ENCODE peak calls at places on chromosomes 11 and 22, in five cellular contexts. One of them, this sample, is unnamed.

GRCh38 chr11:65796726-65797601 is 10.1 kb downstream of the OVOL1 start:
- DNase-seq in AG04450: no peak
- DNase-seq in heart right ventricle: no peak
- DNase-seq in lower lobe of right lung: no peak
- DNase-seq in mucosa of descending colon: no peak
- DNase-seq in this sample: no peak

GRCh38 chr11:35641206-35641885 is 21.2 kb upstream of the TRIM44 start:
- DNase-seq in AG04450: no peak
- DNase-seq in heart right ventricle: no peak
- DNase-seq in mucosa of descending colon: no peak
- DNase-seq in lower lobe of right lung: no peak
- DNase-seq in this sample: no peak

GRCh38 chr11:85595285-85595884 is 31.8 kb downstream of the DLG2 start:
- DNase-seq in lower lobe of right lung: no peak
- DNase-seq in heart right ventricle: no peak
- DNase-seq in mucosa of descending colon: no peak
- DNase-seq in AG04450: peak; percentile 8
- DNase-seq in this sample: no peak

GRCh38 chr11:92972248-92972647 is 2.8 kb downstream of the MTNR1B start:
- DNase-seq in lower lobe of right lung: no peak
- DNase-seq in mucosa of descending colon: no peak
- DNase-seq in AG04450: no peak
- DNase-seq in heart right ventricle: no peak
- DNase-seq in this sample: no peak

GRCh38 chr11:74268451-74268850 is 43.0 kb downstream of the P4HA3 start:
- DNase-seq in AG04450: no peak
- DNase-seq in lower lobe of right lung: no peak
- DNase-seq in mucosa of descending colon: no peak
- DNase-seq in heart right ventricle: no peak
- DNase-seq in this sample: no peak

GRCh38 chr22:20036119-20036518 is 15.2 kb downstream of the TANGO2 start:
- DNase-seq in AG04450: no peak
- DNase-seq in heart right ventricle: no peak
- DNase-seq in lower lobe of right lung: no peak
- DNase-seq in mucosa of descending colon: no peak
- DNase-seq in this sample: no peak

GRCh38 chr11:131331546-131331945 is 38.9 kb upstream of the NTM start:
- DNase-seq in AG04450: no peak
- DNase-seq in lower lobe of right lung: no peak
- DNase-seq in mucosa of descending colon: no peak
- DNase-seq in heart right ventricle: no peak
- DNase-seq in this sample: no peak

GRCh38 chr22:43273902-43274484 is 69.2 kb downstream of the SCUBE1 start:
- DNase-seq in lower lobe of right lung: no peak
- DNase-seq in mucosa of descending colon: no peak
- DNase-seq in AG04450: no peak
- DNase-seq in heart right ventricle: no peak
- DNase-seq in this sample: no peak

GRCh38 chr11:36509265-36509664 is 807 bp downstream of the TRAF6 start:
- DNase-seq in heart right ventricle: no peak
- DNase-seq in lower lobe of right lung: no peak
- DNase-seq in mucosa of descending colon: no peak
- DNase-seq in AG04450: no peak
- DNase-seq in this sample: no peak

GRCh38 chr11:30683176-30683575 is 97.0 kb upstream of the MPPED2 start:
- DNase-seq in heart right ventricle: no peak
- DNase-seq in mucosa of descending colon: no peak
- DNase-seq in lower lobe of right lung: no peak
- DNase-seq in AG04450: no peak
- DNase-seq in this sample: no peak

GRCh38 chr11:92628401-92629292 is 340.8 kb upstream of the MTNR1B start:
- DNase-seq in lower lobe of right lung: no peak
- DNase-seq in mucosa of descending colon: no peak
- DNase-seq in AG04450: no peak
- DNase-seq in heart right ventricle: no peak
- DNase-seq in this sample: no peak

GRCh38 chr11:61691378-61692156 is 11.4 kb downstream of the DAGLA start:
- DNase-seq in AG04450: no peak
- DNase-seq in mucosa of descending colon: peak; percentile 61
- DNase-seq in lower lobe of right lung: no peak
- DNase-seq in heart right ventricle: no peak
- DNase-seq in this sample: no peak

GRCh38 chr22:16960220-16960883 is 47.7 kb downstream of the GAB4 start:
- DNase-seq in lower lobe of right lung: no peak
- DNase-seq in mucosa of descending colon: no peak
- DNase-seq in AG04450: no peak
- DNase-seq in heart right ventricle: no peak
- DNase-seq in this sample: no peak

GRCh38 chr22:39593061-39593930 is 22.7 kb downstream of the CACNA1I start:
- DNase-seq in lower lobe of right lung: no peak
- DNase-seq in mucosa of descending colon: no peak
- DNase-seq in AG04450: no peak
- DNase-seq in heart right ventricle: no peak
- DNase-seq in this sample: peak; percentile 47

GRCh38 chr11:10486161-10486840 is 31.2 kb downstream of the AMPD3 start:
- DNase-seq in heart right ventricle: no peak
- DNase-seq in lower lobe of right lung: no peak
- DNase-seq in mucosa of descending colon: no peak
- DNase-seq in AG04450: no peak
- DNase-seq in this sample: no peak

GRCh38 chr22:49514656-49515055 is 313.0 kb downstream of the BRD1 start:
- DNase-seq in heart right ventricle: no peak
- DNase-seq in lower lobe of right lung: no peak
- DNase-seq in AG04450: no peak
- DNase-seq in mucosa of descending colon: no peak
- DNase-seq in this sample: no peak

GRCh38 chr11:45333506-45333971 is 47.4 kb upstream of the SYT13 start:
- DNase-seq in AG04450: no peak
- DNase-seq in mucosa of descending colon: peak; percentile 33
- DNase-seq in lower lobe of right lung: no peak
- DNase-seq in heart right ventricle: peak; percentile 55
- DNase-seq in this sample: peak; percentile 54

GRCh38 chr22:35275580-35275979 is 18.3 kb downstream of the HMGXB4 start:
- DNase-seq in lower lobe of right lung: no peak
- DNase-seq in heart right ventricle: no peak
- DNase-seq in mucosa of descending colon: no peak
- DNase-seq in AG04450: no peak
- DNase-seq in this sample: no peak

DNA sequence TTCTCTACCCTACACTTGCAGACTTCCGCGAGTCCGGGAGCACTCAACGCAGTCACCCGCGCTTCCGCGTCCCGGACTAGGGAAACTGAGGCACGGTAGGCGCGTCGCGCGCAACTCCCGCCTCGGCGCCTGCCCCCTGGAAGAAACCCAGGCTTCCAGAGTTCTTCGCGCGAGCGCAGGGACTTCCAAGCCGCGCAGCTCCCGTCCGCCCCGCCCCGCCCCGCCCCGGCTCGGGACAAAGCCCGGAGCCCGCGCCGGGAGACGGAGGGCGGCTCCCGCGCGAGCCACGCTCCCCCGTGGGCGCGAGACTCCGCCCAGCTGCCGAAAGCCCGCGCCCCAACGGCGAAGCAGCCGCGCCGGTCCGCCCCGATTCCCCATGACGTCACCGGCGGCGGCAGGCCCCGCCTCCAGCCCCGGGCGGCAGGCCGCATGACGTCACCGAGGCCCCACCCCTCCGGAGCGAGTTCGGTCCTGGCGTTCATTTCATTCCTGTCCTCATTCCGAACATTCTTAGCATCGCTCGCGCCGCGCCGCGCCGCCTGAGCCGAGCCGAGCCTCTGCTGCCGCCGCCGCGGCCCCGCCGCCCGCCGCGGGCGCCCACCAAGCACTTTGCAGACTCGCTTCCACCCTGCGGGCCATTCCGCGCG is at the start of gene TEAD1:
- DNase-seq in lower lobe of right lung: peak; percentile 94
- DNase-seq in mucosa of descending colon: peak; percentile 99
- DNase-seq in AG04450: peak; percentile 93
- DNase-seq in heart right ventricle: peak; percentile 98
- DNase-seq in this sample: peak; percentile 99
- TF ChIP-seq CTCF in lower lobe of right lung: no peak
- TF ChIP-seq CTCF in mucosa of descending colon: no peak
- TF ChIP-seq CTCF in AG04450: no peak
- TF ChIP-seq CTCF in heart right ventricle: no peak
- TF ChIP-seq CTCF in this sample: peak; percentile 25

GRCh38 chr11:127073621-127074020 is 73.1 kb upstream of the KIRREL3 start:
- DNase-seq in mucosa of descending colon: no peak
- DNase-seq in heart right ventricle: no peak
- DNase-seq in lower lobe of right lung: no peak
- DNase-seq in AG04450: no peak
- DNase-seq in this sample: no peak

GRCh38 chr11:127070808-127071207 is 70.2 kb upstream of the KIRREL3 start:
- DNase-seq in heart right ventricle: no peak
- DNase-seq in AG04450: no peak
- DNase-seq in mucosa of descending colon: no peak
- DNase-seq in lower lobe of right lung: no peak
- DNase-seq in this sample: no peak

GRCh38 chr11:127071606-127072005 is 71.0 kb upstream of the KIRREL3 start:
- DNase-seq in lower lobe of right lung: no peak
- DNase-seq in mucosa of descending colon: no peak
- DNase-seq in heart right ventricle: no peak
- DNase-seq in AG04450: no peak
- DNase-seq in this sample: no peak

DNA sequence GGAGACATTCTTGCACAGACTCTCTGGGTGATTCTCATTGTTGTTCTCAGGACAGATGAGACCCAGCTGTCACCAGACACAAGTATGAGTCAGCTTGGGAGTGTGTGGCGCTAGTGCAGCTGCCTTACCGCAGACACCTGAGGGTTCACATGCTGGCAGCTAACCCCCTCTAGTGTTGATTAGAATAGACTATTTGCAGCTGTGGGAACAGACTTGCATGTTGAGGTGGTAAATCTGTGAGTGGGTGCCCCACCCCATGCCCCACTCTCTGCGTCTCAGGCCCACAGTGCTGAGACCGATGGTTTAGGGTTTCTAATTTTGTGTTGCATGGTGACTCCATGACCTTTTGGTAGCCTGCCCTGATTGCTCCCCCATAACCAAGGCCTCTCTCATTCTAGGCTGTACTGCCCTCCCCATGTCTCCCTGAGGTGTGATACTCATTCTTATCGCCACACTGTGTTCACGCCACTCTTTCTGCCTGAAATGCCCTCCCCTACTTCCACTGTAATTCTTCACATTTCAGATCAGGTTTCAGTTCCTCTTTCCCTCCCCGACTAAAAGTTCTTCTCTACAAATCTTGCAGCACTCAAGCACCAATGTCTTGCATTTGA is 73.7 kb upstream of the KIRREL3 start:
- DNase-seq in AG04450: peak; percentile 26
- DNase-seq in heart right ventricle: no peak
- DNase-seq in mucosa of descending colon: peak; percentile 43
- DNase-seq in lower lobe of right lung: no peak
- DNase-seq in this sample: no peak
- TF ChIP-seq CTCF in AG04450: peak; percentile 48
- TF ChIP-seq CTCF in heart right ventricle: peak; percentile 9
- TF ChIP-seq CTCF in mucosa of descending colon: no peak
- TF ChIP-seq CTCF in lower lobe of right lung: no peak
- TF ChIP-seq CTCF in this sample: no peak

DNA sequence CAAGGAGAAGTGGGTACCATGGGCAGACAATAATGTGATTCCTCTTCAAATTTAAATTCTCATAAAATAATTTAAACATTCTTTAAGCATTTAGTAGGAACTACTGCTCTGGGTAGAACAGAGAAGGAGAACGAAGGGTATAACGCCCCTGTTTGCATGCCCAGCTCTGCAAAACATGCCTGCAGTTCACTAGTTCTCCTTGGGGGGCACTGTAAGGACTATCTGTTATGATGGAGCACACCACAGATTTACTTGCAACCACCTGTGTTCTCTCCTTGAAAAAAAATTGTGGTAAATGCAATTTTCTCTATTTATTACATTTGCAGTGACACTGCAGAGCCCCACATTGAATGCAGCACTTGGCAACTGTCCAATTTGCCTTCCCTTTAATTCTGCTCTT is 100.3 kb downstream of the GUCY1A2 start:
- DNase-seq in AG04450: no peak
- DNase-seq in heart right ventricle: no peak
- DNase-seq in lower lobe of right lung: no peak
- DNase-seq in mucosa of descending colon: no peak
- DNase-seq in this sample: no peak
- TF ChIP-seq CTCF in AG04450: peak; percentile 58
- TF ChIP-seq CTCF in heart right ventricle: peak; percentile 31
- TF ChIP-seq CTCF in lower lobe of right lung: no peak
- TF ChIP-seq CTCF in mucosa of descending colon: no peak
- TF ChIP-seq CTCF in this sample: no peak

DNA sequence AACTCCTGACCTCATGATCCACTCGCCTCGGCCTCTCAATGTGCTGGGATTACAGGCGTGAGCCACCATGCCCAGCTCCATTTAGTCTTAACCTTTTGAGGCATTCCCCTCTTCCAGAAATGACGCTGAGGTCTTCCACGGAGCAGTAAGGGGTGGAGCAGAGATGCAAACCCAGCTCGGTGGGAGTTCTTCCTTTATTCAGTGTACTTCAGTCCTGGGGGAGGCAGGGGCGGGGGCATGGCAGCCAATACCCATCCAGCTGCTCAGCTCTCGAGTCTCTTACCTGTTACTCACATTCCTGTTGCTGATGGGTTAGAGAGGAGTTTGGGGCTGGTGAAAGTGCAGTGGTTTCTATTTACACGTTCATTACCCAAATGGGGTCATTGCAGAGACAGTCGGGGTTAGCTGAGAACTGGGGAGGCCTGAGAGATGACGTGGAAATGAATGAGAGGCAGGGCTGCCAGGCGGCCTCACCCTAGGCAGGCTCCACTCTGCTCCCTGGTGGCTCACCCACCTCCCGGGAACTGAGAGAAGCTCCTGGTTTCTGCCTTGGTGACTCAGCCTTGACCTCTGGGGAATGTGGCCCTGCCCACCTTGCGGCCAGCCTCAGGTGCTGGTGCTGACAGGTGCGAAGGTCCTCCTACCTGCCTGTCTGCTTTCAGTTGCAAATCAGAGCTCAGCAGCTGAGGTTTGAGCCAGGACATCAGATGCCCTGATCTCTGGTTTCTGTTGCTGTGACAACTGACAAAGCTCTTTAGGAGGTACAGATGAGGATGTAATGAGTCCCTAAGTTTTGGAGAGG is 13.4 kb upstream of the ST14 start:
- DNase-seq in lower lobe of right lung: peak; percentile 84
- DNase-seq in AG04450: no peak
- DNase-seq in heart right ventricle: peak; percentile 27
- DNase-seq in mucosa of descending colon: peak; percentile 87
- DNase-seq in this sample: no peak
- TF ChIP-seq CTCF in lower lobe of right lung: peak; percentile 32
- TF ChIP-seq CTCF in AG04450: peak; percentile 29
- TF ChIP-seq CTCF in heart right ventricle: peak; percentile 31
- TF ChIP-seq CTCF in mucosa of descending colon: no peak
- TF ChIP-seq CTCF in this sample: no peak

This sample was measured in ovary.